ENCODE peak calls at places on chromosomes 1 and 21, in four cellular contexts. F is SK-N-SH, K is HCT116, E is K562. M is an unnamed sample.

GRCh38 chr1:115112496-115113375 is 23.4 kb upstream of the TSPAN2 start:
- DNase-seq in F (peak; percentile 53), K (peak; percentile 6), E (peak; percentile 56), M (peak; percentile 25)

GRCh38 chr1:202143768-202144509 is 598 bp downstream of the ARL8A start:
- DNase-seq in F (peak; percentile 86), K (no peak), E (peak; percentile 77), M (peak; percentile 30)

GRCh38 chr1:153397056-153397923 is 6.4 kb upstream of the S100A8 start:
- DNase-seq in F (no peak), K (no peak), E (no peak), M (no peak)

GRCh38 chr1:176609556-176610408 is 146.8 kb downstream of the PAPPA2 start:
- DNase-seq in F (no peak), K (no peak), E (no peak), M (no peak)

GRCh38 chr1:21657456-21658190 is 11.5 kb downstream of the RAP1GAP start:
- DNase-seq in F (no peak), K (no peak), E (peak; percentile 48), M (no peak)

GRCh38 chr1:99943238-99943794 is 26.5 kb upstream of the SLC35A3 start:
- DNase-seq in F (no peak), K (no peak), E (no peak), M (no peak)

GRCh38 chr1:171429137-171429536 is 56.2 kb upstream of the PRRC2C start:
- DNase-seq in F (no peak), K (no peak), E (no peak), M (no peak)

GRCh38 chr1:230176871-230177411 is 109.9 kb downstream of the GALNT2 start:
- DNase-seq in F (peak; percentile 87), K (no peak), E (peak; percentile 66), M (peak; percentile 40)

GRCh38 chr21:43866659-43867331 is 1.8 kb downstream of the AGPAT3 start:
- DNase-seq in F (no peak), K (no peak), E (peak; percentile 54), M (peak; percentile 18)

GRCh38 chr1:20785907-20786309 is 1.2 kb downstream of the HP1BP3 start:
- DNase-seq in F (no peak), K (no peak), E (no peak), M (no peak)

GRCh38 chr1:169321539-169321938 is 46.1 kb downstream of the NME7 start:
- DNase-seq in F (no peak), K (peak; percentile 28), E (no peak), M (no peak)

GRCh38 chr1:37752583-37753471 is 12.1 kb downstream of the EPHA10 start:
- DNase-seq in F (peak; percentile 91), K (peak; percentile 8), E (peak; percentile 75), M (no peak)

GRCh38 chr1:176466514-176466913 is 3.5 kb downstream of the PAPPA2 start:
- DNase-seq in F (peak; percentile 21), K (no peak), E (peak; percentile 49), M (no peak)

GRCh38 chr1:23385119-23385621 is 15.5 kb upstream of the ZNF436 start:
- DNase-seq in F (no peak), K (no peak), E (no peak), M (no peak)

GRCh38 chr1:82567308-82567707 is 766.6 kb downstream of the ADGRL2 start:
- DNase-seq in F (no peak), K (no peak), E (no peak), M (no peak)

GRCh38 chr1:82562448-82562847 is 761.7 kb downstream of the ADGRL2 start:
- DNase-seq in F (no peak), K (no peak), E (no peak), M (peak; percentile 53)

GRCh38 chr1:82564338-82564737 is 763.6 kb downstream of the ADGRL2 start:
- DNase-seq in F (no peak), K (no peak), E (no peak), M (no peak)

GRCh38 chr1:82565546-82565945 is 764.8 kb downstream of the ADGRL2 start:
- DNase-seq in F (no peak), K (peak; percentile 61), E (no peak), M (peak; percentile 94)

DNA sequence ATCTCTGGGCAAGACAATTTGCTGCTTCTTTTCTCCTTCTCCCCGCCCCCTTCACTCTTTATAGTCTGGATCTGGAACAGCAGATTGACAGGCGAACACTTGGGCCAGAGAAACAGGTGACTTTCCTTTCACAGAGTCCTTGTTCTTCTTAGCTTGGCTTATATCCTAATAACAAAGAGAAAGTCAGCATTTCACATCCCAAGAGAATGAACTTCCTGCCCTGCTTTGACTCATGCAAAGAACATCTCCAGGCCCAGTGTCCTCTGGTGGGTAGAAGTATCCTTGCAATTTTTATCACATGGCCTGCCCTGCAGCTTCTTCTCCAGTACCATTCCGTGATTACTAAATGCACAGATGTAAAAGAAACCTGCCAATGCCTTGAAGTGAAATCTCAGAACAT is 764.4 kb downstream of the ADGRL2 start:
- DNase-seq in F (no peak), K (peak; percentile 59), E (no peak), M (no peak)
- TF ChIP-seq CTCF in F (peak; percentile 47), K (no peak), E (no peak), M (peak; percentile 6)

GRCh38 chr1:207898260-207898659 is 12.7 kb downstream of the CD34 start:
- DNase-seq in F (no peak), K (no peak), E (no peak), M (no peak)

GRCh38 chr1:207893737-207894582 is 17.0 kb downstream of the CD34 start:
- DNase-seq in F (no peak), K (no peak), E (no peak), M (no peak)

GRCh38 chr1:207898836-207899235 is 12.1 kb downstream of the CD34 start:
- DNase-seq in F (no peak), K (no peak), E (no peak), M (no peak)

GRCh38 chr1:207896547-207896946 is 14.4 kb downstream of the CD34 start:
- DNase-seq in F (no peak), K (no peak), E (no peak), M (no peak)

DNA sequence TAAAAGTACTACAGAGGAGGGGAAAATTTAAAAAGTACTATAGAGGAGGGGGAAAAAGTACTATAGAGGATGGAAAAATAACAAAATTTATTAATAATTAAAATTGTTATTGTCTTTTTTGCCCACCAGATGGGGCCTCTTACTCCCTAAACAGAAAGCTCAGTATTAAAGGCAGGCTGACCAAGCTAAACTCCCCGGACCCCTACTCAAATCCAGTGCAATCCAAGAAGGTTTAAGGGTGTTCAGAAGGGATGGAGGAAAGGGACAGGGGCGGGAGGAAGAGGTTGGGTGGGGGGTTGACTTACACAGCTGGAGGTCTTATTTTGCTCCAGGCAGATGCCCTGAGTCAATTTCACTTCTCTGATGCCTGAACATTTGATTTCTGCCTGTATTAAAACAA is 13.7 kb downstream of the CD34 start:
- DNase-seq in F (peak; percentile 48), K (no peak), E (no peak), M (peak; percentile 57)
- TF ChIP-seq MAX in F (no peak), K (no peak), E (no peak), M (no peak)

GRCh38 chr1:150534002-150534401 is 15.2 kb upstream of the ADAMTSL4 start:
- DNase-seq in F (no peak), K (no peak), E (no peak), M (no peak)

GRCh38 chr1:150536836-150537731 is 12.1 kb upstream of the ADAMTSL4 start:
- DNase-seq in F (no peak), K (no peak), E (no peak), M (no peak)

GRCh38 chr1:150532860-150533259 is 16.3 kb upstream of the ADAMTSL4 start:
- DNase-seq in F (no peak), K (no peak), E (no peak), M (no peak)

GRCh38 chr1:150535511-150536281 is 13.5 kb upstream of the ADAMTSL4 start:
- DNase-seq in F (no peak), K (no peak), E (no peak), M (no peak)

GRCh38 chr1:150537732-150538684 is 11.2 kb upstream of the ADAMTSL4 start:
- DNase-seq in F (no peak), K (no peak), E (no peak), M (peak; percentile 39)
- H3K9ac ChIP-seq in F (peak overlapping the region; percentile 39), K (no peak overlapping the region), E (peak overlapping the region; percentile 79), M (no peak overlapping the region)

GRCh38 chr1:5620418-5620817 is 371.8 kb downstream of the NPHP4 start:
- DNase-seq in F (peak; percentile 53), K (no peak), E (no peak), M (no peak)

GRCh38 chr1:5619469-5619868 is 372.8 kb downstream of the NPHP4 start:
- DNase-seq in F (no peak), K (no peak), E (no peak), M (no peak)

GRCh38 chr1:5621692-5622091 is 370.5 kb downstream of the NPHP4 start:
- DNase-seq in F (no peak), K (no peak), E (no peak), M (no peak)

GRCh38 chr1:5622412-5622811 is 369.8 kb downstream of the NPHP4 start:
- DNase-seq in F (no peak), K (no peak), E (no peak), M (no peak)

GRCh38 chr1:5620997-5621396 is 371.2 kb downstream of the NPHP4 start:
- DNase-seq in F (peak; percentile 83), K (peak; percentile 15), E (peak; percentile 53), M (no peak)
- TF ChIP-seq CTCF in F (no peak), K (peak; percentile 74), E (peak; percentile 67), M (no peak)

DNA sequence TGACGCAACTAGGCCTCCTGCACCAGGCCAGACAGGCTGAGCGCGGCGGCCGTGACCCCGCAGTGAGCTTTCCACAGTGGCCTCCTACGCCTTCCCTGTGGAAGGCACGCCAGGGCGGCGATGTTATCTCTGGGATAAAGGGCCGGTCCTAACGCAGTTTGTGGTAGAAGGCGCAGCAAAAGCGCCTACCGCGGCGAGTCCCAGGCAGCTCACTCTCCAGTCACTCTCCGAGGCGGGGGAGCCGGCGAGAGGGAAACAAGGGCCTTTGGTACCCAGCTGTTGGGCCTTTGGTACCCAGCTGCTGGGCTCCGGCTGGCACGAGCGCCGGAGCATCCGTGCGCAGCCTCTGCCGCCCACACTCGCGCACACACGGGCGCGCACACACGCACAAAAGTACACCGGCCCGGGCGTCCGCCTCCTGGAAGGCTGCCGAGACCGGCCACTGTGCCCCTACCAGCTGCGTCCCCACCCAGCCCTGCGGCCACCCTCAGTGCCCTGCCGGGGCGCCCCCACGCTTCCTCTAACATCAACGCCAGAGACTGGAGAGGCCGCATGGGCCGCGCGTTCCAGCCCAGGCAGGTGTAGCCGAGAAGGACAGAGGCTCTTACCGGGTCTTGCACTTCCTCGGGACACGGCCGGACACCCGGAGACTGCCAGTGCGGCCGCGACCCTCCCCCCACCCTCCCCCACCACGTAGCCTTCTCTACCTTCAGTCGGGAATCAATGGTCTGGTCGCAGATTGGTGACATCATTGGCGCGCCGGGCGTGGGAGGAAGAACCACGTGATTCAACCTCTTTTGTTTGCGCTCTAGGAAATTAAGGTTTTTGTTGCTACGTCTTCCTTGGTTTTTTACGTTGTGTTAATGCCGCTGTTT is 19.5 kb upstream of the ADAR start:
- DNase-seq in F (peak; percentile 91), K (peak; percentile 82), E (peak; percentile 80), M (peak; percentile 89)
- TF ChIP-seq MAX in F (peak; percentile 95), K (peak; percentile 96), E (peak; percentile 83), M (peak; percentile 88)

GRCh38 chr1:110617116-110617515 is 11.0 kb upstream of the KCNA2 start:
- DNase-seq in F (no peak), K (no peak), E (no peak), M (no peak)
- H3K9ac ChIP-seq in F (no peak overlapping the region), K (no peak overlapping the region), E (no peak overlapping the region), M (no peak overlapping the region)

GRCh38 chr1:5742801-5743200 is 249.4 kb downstream of the NPHP4 start:
- DNase-seq in F (no peak), K (no peak), E (no peak), M (no peak)
- TF ChIP-seq CTCF in F (no peak), K (no peak), E (no peak), M (no peak)